ENCODE peak calls at places on chromosomes 16 and 17, in four cellular contexts. I is H1, J is GM12892, O is K562. X is an unnamed sample.

GRCh38 chr16:85029413-85029794 is 1.8 kb downstream of the KIAA0513 start:
- DNase-seq in O (peak), I (no peak), J (peak), X (peak)

GRCh38 chr16:77385481-77385880 is 49.4 kb downstream of the ADAMTS18 start:
- DNase-seq in J (no peak), O (no peak), I (no peak), X (no peak)

GRCh38 chr16:23546778-23547177 is 10.4 kb downstream of the EARS2 start:
- DNase-seq in O (no peak), I (no peak), J (no peak), X (no peak)

GRCh38 chr16:81469710-81470481 is 25.3 kb downstream of the CMIP start:
- DNase-seq in O (peak), J (peak), I (no peak), X (no peak)

GRCh38 chr17:77864234-77865108 is 94.0 kb upstream of the TNRC6C start:
- DNase-seq in I (no peak), J (no peak), O (no peak), X (no peak)

GRCh38 chr17:27349540-27350021 is 55.7 kb downstream of the WSB1 start:
- DNase-seq in O (no peak), J (no peak), I (no peak), X (no peak)

GRCh38 chr17:76404256-76404655 is 19.8 kb downstream of the SPHK1 start:
- DNase-seq in I (no peak), J (no peak), O (no peak), X (no peak)

GRCh38 chr17:17877548-17878358 is 41.0 kb upstream of the SREBF1 start:
- DNase-seq in I (no peak), O (no peak), J (no peak), X (no peak)

GRCh38 chr16:31436221-31437045 is 6.2 kb downstream of the ZNF843 start:
- DNase-seq in O (no peak), J (no peak), I (no peak), X (no peak)

GRCh38 chr17:61410100-61410551 is 10.5 kb downstream of the TBX2 start:
- DNase-seq in I (no peak), O (no peak), J (no peak), X (no peak)

GRCh38 chr16:19822534-19822933 is 62.1 kb downstream of the GPRC5B start:
- DNase-seq in I (no peak), J (no peak), O (no peak), X (no peak)

GRCh38 chr17:77756028-77756427 is 202.5 kb upstream of the TNRC6C start:
- DNase-seq in J (no peak), O (no peak), I (no peak), X (no peak)

GRCh38 chr17:20908373-20909273 is 134.2 kb downstream of the USP22 start:
- DNase-seq in I (peak), J (peak), O (peak), X (peak)

GRCh38 chr17:28985950-28986713 is 19.7 kb downstream of the SEZ6 start:
- DNase-seq in I (peak), J (no peak), O (no peak), X (no peak)

GRCh38 chr16:10827691-10828341 is 9.2 kb upstream of the TVP23A start:
- DNase-seq in O (no peak), I (no peak), J (no peak), X (peak)

GRCh38 chr16:67302076-67302475 is 22.7 kb downstream of the PLEKHG4 start:
- DNase-seq in I (no peak), O (no peak), J (no peak), X (no peak)

GRCh38 chr16:77961811-77962210 is 60.5 kb upstream of the CLEC3A start:
- DNase-seq in O (no peak), I (no peak), J (no peak), X (no peak)

GRCh38 chr17:76585649-76586593 is at the start of gene ST6GALNAC2:
- DNase-seq in J (no peak), I (peak), O (no peak), X (peak)

GRCh38 chr17:77571562-77571981 is 386.9 kb upstream of the TNRC6C start:
- DNase-seq in J (no peak), O (peak), I (no peak), X (no peak)

DNA sequence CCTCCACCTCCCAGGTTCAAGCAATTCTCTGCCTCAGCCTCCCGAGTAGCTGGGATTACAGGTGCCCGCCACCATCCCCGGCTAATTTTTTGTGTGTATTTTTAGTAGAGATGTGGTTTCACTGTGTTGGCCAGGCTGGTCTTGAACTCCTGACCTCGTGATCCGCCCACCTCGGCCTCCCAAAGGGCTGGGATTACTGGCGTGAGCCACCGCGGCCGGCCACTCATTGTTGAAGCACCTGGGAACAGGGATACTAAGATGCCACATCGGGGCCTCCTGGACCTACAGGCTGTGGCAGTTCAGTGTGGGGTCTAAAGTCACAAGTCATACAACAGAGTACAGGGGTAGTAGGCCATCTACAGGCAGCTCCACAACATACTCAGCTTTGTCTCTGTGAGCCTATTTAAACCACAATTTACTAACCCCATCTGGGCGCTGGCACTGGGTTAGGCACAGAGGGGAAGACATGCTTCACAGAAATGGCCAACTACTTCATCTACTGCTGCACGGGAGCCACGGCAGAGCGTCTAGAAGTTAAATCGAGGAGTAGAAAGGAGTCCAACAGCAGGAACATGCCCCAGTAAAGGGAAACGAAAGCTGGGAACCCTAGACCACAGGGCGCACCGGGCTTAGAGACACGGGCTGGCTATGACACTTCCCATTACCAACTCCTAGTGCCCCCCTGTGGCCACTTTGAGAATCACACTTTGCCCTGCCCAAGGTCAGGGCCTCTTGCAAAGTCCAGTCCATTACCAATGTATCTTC is 4.3 kb downstream of the VAMP2 start:
- DNase-seq in J (peak), I (peak), O (peak), X (peak)
- TF ChIP-seq POLR2A in J (peak), I (no peak), O (peak), X (no peak)

GRCh38 chr17:43591750-43592562 is 45.8 kb upstream of the ETV4 start:
- DNase-seq in O (no peak), J (no peak), I (no peak), X (peak)
- TF ChIP-seq POLR2A in O (no peak), J (no peak), I (no peak), X (peak)

GRCh38 chr16:75248536-75249380 is 2.7 kb downstream of the BCAR1 start:
- DNase-seq in J (no peak), I (no peak), O (no peak), X (no peak)
- TF ChIP-seq POLR2A in J (no peak), I (no peak), O (no peak), X (no peak)

GRCh38 chr16:70381604-70382342 is 35.1 kb downstream of the DDX19A start:
- DNase-seq in I (no peak), J (no peak), O (no peak), X (no peak)
- TF ChIP-seq POLR2A in I (no peak), J (no peak), O (no peak), X (peak)

DNA sequence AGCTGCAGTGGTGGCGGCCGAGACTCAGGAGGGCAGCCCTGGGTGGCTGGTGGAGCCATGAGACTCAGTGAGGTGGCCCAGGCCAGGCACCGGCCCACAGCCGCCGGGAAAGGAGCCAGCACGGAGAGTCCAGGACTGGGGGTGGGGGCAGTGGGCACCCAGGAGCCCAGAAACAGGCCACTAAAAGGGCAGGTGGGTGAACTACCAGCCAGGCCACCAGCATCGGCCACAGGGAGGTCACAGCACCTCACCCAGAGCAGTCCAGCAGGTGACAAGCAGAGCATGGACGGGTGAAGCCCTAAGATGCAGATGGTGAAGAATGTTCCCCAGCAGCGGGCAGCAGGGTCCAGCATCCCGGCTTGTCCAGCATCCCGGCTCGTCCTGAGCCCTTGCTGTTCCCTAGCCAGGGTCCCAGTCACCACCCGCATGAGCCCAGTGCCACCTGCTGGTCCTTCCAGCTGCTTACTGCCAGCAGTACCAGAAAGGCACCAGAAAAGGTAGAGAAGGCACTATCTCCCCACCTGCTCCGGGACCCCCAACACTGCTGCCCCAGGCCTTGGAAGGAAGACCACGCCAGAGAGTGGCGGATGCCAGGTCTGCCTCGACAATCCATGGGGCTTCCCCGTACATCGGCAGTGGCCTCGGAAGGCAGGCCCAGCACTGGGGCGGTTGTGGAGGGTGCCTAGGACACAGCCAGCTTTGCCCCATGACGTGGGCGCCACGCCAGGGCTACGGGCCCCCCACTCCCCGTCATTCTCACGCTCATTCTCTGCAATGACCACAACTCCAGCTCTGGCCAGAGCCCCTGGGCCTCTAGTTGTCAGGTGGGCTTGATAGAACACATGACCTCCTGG is 1.6 kb downstream of the CENPX start:
- DNase-seq in J (no peak), O (no peak), I (no peak), X (peak)
- TF ChIP-seq POLR2A in J (no peak), O (no peak), I (no peak), X (no peak)

GRCh38 chr17:67322039-67322787 is 44.2 kb downstream of the PSMD12 start:
- DNase-seq in O (peak), I (no peak), J (no peak), X (no peak)

GRCh38 chr17:67324330-67324729 is 42.0 kb downstream of the PSMD12 start:
- DNase-seq in J (no peak), O (no peak), I (no peak), X (no peak)

GRCh38 chr17:67323445-67323844 is 42.9 kb downstream of the PSMD12 start:
- DNase-seq in O (no peak), J (no peak), I (no peak), X (no peak)

GRCh38 chr17:67328026-67328425 is 38.4 kb downstream of the PSMD12 start:
- DNase-seq in I (no peak), J (no peak), O (no peak), X (no peak)

DNA sequence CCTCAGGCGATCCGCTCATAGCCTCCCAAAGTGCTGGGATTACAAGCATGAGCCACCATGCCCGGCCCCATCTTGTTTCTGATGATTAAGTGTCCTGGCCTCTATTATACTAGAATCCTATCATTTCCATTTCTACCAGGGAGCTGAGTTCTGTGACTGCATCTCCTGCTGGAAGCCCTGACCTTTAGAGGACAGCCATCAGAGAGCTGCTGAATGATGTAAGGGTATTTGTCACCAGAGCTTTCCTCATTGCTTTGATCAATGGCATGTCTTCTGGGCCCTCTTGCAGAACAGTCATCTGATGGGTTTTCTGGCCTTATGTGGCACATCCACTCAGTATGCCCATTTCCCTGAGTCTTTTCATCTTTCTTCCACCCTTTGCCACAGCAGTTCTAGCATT is 39.9 kb downstream of the PSMD12 start:
- DNase-seq in O (no peak), J (no peak), I (no peak), X (no peak)
- TF ChIP-seq POLR2A in O (no peak), J (no peak), I (no peak), X (no peak)

GRCh38 chr17:51169340-51169739 is 3.1 kb downstream of the NME2 start:
- DNase-seq in J (no peak), I (no peak), O (no peak), X (no peak)

GRCh38 chr17:51166987-51167931 is 1.0 kb downstream of the NME2 start:
- DNase-seq in O (peak), I (peak), J (peak), X (peak)

GRCh38 chr17:51164911-51165679 is 1.1 kb upstream of the NME2 start:
- DNase-seq in O (no peak), I (no peak), J (no peak), X (no peak)

GRCh38 chr17:51166198-51166986 is at the start of gene NME2:
- DNase-seq in O (peak), I (peak), J (peak), X (peak)

DNA sequence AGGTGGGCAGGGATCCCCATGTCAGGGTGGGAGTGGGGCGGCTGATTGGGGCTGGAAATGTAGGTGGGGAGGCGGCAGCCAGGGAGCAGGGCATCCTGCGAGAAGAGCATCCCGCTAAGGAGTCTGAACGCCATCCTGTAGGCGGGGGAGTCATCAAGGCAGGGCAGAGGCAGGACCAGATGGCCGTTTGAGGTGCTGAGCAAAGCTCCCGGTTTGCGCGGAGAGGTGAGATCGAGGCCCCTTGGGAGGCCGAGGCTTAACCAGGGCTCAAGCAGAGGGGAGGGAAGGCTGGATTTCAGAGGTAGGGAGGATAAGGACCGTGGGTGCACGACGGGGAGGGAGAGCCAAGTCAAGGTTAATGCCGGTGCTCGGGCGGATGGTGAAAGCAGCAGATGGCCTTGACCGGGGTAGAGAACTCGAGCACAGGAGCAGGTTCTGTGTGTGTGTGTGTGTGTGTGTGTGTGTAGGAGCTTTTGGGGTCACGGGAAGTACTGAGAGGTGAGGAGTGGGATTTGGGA is 472 bp upstream of the NME2 start:
- DNase-seq in J (no peak), I (peak), O (peak), X (no peak)
- TF ChIP-seq POLR2A in J (no peak), I (no peak), O (peak), X (no peak)

GRCh38 chr17:30343741-30344140 is 9.9 kb upstream of the TMIGD1 start:
- DNase-seq in O (no peak), I (no peak), J (no peak), X (no peak)
- TF ChIP-seq POLR2A in O (no peak), I (no peak), J (no peak), X (no peak)

GRCh38 chr17:18977021-18977420 is 25.1 kb downstream of the SLC5A10 start:
- DNase-seq in I (no peak), O (no peak), J (no peak), X (no peak)

GRCh38 chr17:18978050-18978449 is 26.1 kb downstream of the SLC5A10 start:
- DNase-seq in O (no peak), J (no peak), I (no peak), X (no peak)

GRCh38 chr17:18977646-18978045 is 25.7 kb downstream of the SLC5A10 start:
- DNase-seq in J (no peak), O (no peak), I (no peak), X (no peak)

GRCh38 chr17:18980682-18981384 is 23.7 kb downstream of the FAM83G start:
- DNase-seq in I (no peak), O (no peak), J (no peak), X (no peak)

GRCh38 chr17:18978655-18979054 is 25.9 kb downstream of the FAM83G start:
- DNase-seq in J (no peak), O (no peak), I (no peak), X (no peak)
- TF ChIP-seq POLR2A in J (no peak), O (no peak), I (no peak), X (no peak)